ENCODE peak calls at places on chromosomes 3 and 15, in four cellular contexts. K is ascending aorta, S is HFF-Myc, P is thoracic aorta. W is an unnamed sample.

GRCh38 chr3:190265795-190266194 is 56.5 kb downstream of the CLDN1 start:
- DNase-seq in P (no peak), S (no peak), K (no peak), W (peak)

GRCh38 chr3:129665024-129665768 is 58.7 kb upstream of the PLXND1 start:
- DNase-seq in K (no peak), P (no peak), S (no peak), W (peak)

GRCh38 chr15:62391565-62392262 is 226.6 kb upstream of the C2CD4B start:
- DNase-seq in S (no peak), P (no peak), K (no peak), W (peak)

GRCh38 chr3:62131050-62131449 is 242.3 kb downstream of the FEZF2 start:
- DNase-seq in P (no peak), K (no peak), S (no peak), W (no peak)

GRCh38 chr3:65584913-65585312 is 453.8 kb downstream of the MAGI1 start:
- DNase-seq in S (no peak), P (no peak), K (no peak), W (no peak)

GRCh38 chr3:125150525-125151436 is 61.8 kb downstream of the SLC12A8 start:
- DNase-seq in S (peak), K (no peak), P (no peak), W (peak)

GRCh38 chr3:148990211-148990610 is 1.1 kb upstream of the GYG1 start:
- DNase-seq in K (no peak), S (no peak), P (no peak), W (no peak)

GRCh38 chr3:37290551-37290950 is 116.2 kb upstream of the LRRFIP2 start:
- DNase-seq in S (no peak), P (no peak), K (no peak), W (peak)

GRCh38 chr3:58691997-58692396 is 25.4 kb upstream of the FAM3D start:
- DNase-seq in P (no peak), S (peak), K (no peak), W (peak)

GRCh38 chr3:154795046-154795445 is 285.1 kb upstream of the MME start:
- DNase-seq in K (no peak), S (no peak), P (no peak), W (no peak)

GRCh38 chr15:66644000-66644787 is 57.8 kb upstream of the SMAD6 start:
- DNase-seq in K (no peak), S (no peak), P (no peak), W (peak)

DNA sequence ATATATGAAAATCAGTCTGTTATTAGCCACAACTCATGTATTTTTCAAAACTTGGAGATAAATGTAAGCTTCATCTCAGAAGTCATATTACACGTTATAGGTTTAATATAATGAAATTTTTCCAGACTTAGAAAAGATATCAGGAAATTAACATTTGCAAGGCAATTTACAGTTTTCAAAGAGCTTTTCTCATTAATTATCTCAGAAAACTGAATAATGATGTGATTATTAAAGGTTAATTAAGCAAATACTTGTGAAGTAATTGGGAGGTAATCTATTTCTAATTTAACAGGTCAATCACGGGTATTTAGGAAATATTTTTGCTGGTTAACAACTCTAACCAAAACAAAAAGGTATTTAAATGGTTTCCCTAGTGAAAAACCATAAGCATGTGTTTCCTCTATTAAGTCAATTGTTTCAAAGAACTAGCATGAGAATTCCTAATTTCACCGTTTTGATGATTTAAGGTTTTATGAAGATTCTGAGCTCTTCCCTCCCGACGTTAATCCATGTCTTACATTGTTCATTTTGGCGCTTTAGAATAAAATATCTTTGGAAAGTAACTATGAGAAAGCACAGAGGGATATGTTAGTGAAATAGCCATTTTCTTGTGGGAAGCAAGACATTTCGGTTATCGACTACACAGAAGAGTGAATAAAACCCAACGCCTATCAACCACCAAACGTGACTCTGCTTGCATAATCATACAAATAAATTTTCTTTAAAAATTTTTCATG is 1.5 kb upstream of the NEO1 start:
- DNase-seq in K (no peak), S (no peak), P (no peak), W (no peak)
- H3K4me3 ChIP-seq in K (peak), S (peak), P (peak), W (peak)

DNA sequence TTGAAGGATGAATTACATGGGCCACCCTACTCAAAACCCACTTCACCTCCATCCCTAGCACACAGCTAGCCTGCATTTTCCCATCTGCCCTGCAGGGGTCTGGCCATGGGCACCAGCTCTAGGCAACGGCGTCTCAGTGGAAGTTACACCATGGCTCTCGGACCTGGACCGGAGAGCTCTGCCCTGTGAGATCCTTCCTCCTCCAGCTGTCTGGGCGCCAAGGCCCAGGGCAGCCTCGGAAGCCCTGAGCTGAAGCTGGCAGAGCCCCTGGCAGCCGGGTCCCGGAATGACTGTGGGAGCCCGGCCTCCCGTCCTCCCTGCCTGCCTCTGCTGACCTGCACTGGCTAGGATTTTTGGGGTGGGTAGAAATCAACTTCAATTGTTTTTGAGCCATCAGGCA is 98.9 kb downstream of the CHSY1 start:
- DNase-seq in K (no peak), S (no peak), P (no peak), W (no peak)
- TF ChIP-seq CTCF in K (no peak), S (peak), P (peak), W (peak)

GRCh38 chr3:43417133-43417532 is 130.8 kb downstream of the SNRK start:
- DNase-seq in S (no peak), K (no peak), P (no peak), W (no peak)
- H3K4me3 ChIP-seq in S (no peak), K (no peak), P (no peak), W (no peak)

GRCh38 chr15:28098360-28098765 is 752 bp downstream of the OCA2 start:
- DNase-seq in S (no peak), P (no peak), K (no peak), W (no peak)

GRCh38 chr15:28100516-28101195 is 1.5 kb upstream of the OCA2 start:
- DNase-seq in S (no peak), K (no peak), P (no peak), W (no peak)

GRCh38 chr15:28099555-28100140 is 533 bp upstream of the OCA2 start:
- DNase-seq in P (no peak), S (no peak), K (no peak), W (no peak)

GRCh38 chr15:28097656-28098359 is 1.3 kb downstream of the OCA2 start:
- DNase-seq in S (no peak), P (no peak), K (no peak), W (no peak)

DNA sequence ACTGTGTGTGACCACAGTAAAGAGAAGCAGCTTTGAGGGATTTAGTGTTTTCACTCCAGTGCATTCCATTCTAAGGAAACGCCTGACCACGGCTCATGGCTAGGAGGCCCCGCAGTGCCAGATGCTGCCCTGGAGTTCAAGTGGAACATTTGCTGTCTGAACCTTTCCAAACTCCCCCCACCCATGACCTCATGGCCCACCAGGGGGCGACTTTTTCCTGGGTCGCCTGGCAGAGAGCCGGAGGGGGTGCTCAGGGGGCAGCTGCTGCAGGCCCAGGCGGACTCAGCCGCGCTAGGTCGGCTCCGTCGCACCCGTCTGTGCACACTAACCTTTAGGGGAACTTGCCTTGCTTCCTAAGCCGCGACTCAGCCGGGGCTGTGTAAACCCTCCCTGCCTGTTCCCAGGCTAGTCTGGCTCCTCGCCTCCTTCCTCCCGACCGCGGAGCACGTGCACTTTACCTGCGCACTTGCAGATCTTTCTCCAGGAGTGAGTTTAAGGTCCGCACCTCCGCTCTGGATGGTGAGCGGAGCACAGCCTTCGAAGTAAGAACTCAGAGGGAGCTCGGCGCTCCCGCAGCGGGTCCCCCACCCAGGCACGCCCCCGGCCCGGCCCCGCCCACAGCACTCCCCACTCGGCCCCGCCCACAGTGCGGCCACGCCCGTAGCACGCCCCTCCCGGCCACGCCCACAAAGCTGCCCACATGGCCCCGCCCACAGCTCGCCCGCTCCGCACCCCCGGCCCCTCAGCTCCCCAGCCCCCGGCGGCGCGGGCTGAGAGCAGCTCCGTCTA is at the start of gene OCA2:
- DNase-seq in K (no peak), P (no peak), S (peak), W (peak)
- TF ChIP-seq CTCF in K (no peak), P (peak), S (peak), W (peak)

GRCh38 chr15:29674661-29675533 is 147.4 kb downstream of the TJP1 start:
- DNase-seq in S (no peak), P (no peak), K (no peak), W (peak)
- H3K4me3 ChIP-seq in S (peak), P (peak), K (peak), W (peak)

GRCh38 chr15:57550640-57551039 is 41.1 kb upstream of the MYZAP start:
- DNase-seq in P (no peak), K (no peak), S (no peak), W (peak)

GRCh38 chr15:57547243-57547755 is 44.4 kb upstream of the MYZAP start:
- DNase-seq in K (no peak), S (no peak), P (no peak), W (no peak)

GRCh38 chr15:57549935-57550334 is 41.8 kb upstream of the MYZAP start:
- DNase-seq in S (no peak), P (no peak), K (no peak), W (no peak)

GRCh38 chr15:57548325-57548724 is 43.4 kb upstream of the MYZAP start:
- DNase-seq in S (no peak), K (no peak), P (no peak), W (no peak)

GRCh38 chr15:57548835-57549234 is 42.9 kb upstream of the MYZAP start:
- DNase-seq in S (no peak), K (no peak), P (no peak), W (no peak)
- TF ChIP-seq CTCF in S (no peak), K (no peak), P (no peak), W (no peak)